ENCODE peak calls at places on chromosomes 13 and 19, in nine cellular contexts. One of them, this sample, is unnamed.
A peak's percentile ranks its signal among the peaks of the same experiment; 100 is the strongest.

GRCh38 chr19:51514866-51515481 is 13.4 kb upstream of the SIGLEC12 start:
- DNase-seq in AG04449: peak; percentile 1
- DNase-seq in EH: peak; percentile 52
- DNase-seq in activated T-cell treated with anti-CD3 and anti-CD28 coated beads, Interleukin-2, amount 50 U/mL, for 1 hour: no peak
- DNase-seq in hepatocyte: peak; percentile 65
- DNase-seq in NCI-H774: peak; percentile 26
- DNase-seq in fibroblast of mammary gland: peak; percentile 57
- DNase-seq in RWPE1: peak; percentile 44
- DNase-seq in fibroblast of the aortic adventitia: peak; percentile 69
- DNase-seq in this sample: no peak

GRCh38 chr13:112849500-112849899 is 119.5 kb upstream of the MCF2L start:
- DNase-seq in AG04449: no peak
- DNase-seq in EH: peak; percentile 5
- DNase-seq in activated T-cell treated with anti-CD3 and anti-CD28 coated beads, Interleukin-2, amount 50 U/mL, for 1 hour: no peak
- DNase-seq in hepatocyte: no peak
- DNase-seq in NCI-H774: peak; percentile 99
- DNase-seq in fibroblast of mammary gland: peak; percentile 10
- DNase-seq in RWPE1: no peak
- DNase-seq in fibroblast of the aortic adventitia: no peak
- DNase-seq in this sample: no peak

GRCh38 chr13:37681295-37682032 is 82.9 kb upstream of the POSTN start:
- DNase-seq in AG04449: peak; percentile 69
- DNase-seq in EH: peak; percentile 92
- DNase-seq in activated T-cell treated with anti-CD3 and anti-CD28 coated beads, Interleukin-2, amount 50 U/mL, for 1 hour: no peak
- DNase-seq in hepatocyte: no peak
- DNase-seq in NCI-H774: no peak
- DNase-seq in fibroblast of mammary gland: peak; percentile 87
- DNase-seq in RWPE1: no peak
- DNase-seq in fibroblast of the aortic adventitia: peak; percentile 66
- DNase-seq in this sample: no peak

GRCh38 chr19:7925171-7925837 is 631 bp downstream of the CTXN1 start:
- DNase-seq in AG04449: no peak
- DNase-seq in EH: peak; percentile 83
- DNase-seq in activated T-cell treated with anti-CD3 and anti-CD28 coated beads, Interleukin-2, amount 50 U/mL, for 1 hour: peak; percentile 81
- DNase-seq in hepatocyte: peak; percentile 94
- DNase-seq in NCI-H774: peak; percentile 34
- DNase-seq in fibroblast of mammary gland: peak; percentile 67
- DNase-seq in RWPE1: peak; percentile 53
- DNase-seq in fibroblast of the aortic adventitia: peak; percentile 68
- DNase-seq in this sample: peak; percentile 91

GRCh38 chr13:47661076-47661475 is 340.0 kb downstream of the SUCLA2 start:
- DNase-seq in AG04449: peak; percentile 53
- DNase-seq in EH: peak; percentile 91
- DNase-seq in activated T-cell treated with anti-CD3 and anti-CD28 coated beads, Interleukin-2, amount 50 U/mL, for 1 hour: no peak
- DNase-seq in hepatocyte: no peak
- DNase-seq in NCI-H774: no peak
- DNase-seq in fibroblast of mammary gland: peak; percentile 99
- DNase-seq in RWPE1: peak; percentile 27
- DNase-seq in fibroblast of the aortic adventitia: peak; percentile 69
- DNase-seq in this sample: no peak

GRCh38 chr19:35736913-35737886 is 5.1 kb downstream of the IGFLR1 start:
- DNase-seq in AG04449: no peak
- DNase-seq in EH: no peak
- DNase-seq in activated T-cell treated with anti-CD3 and anti-CD28 coated beads, Interleukin-2, amount 50 U/mL, for 1 hour: peak; percentile 35
- DNase-seq in hepatocyte: no peak
- DNase-seq in NCI-H774: no peak
- DNase-seq in fibroblast of mammary gland: no peak
- DNase-seq in RWPE1: no peak
- DNase-seq in fibroblast of the aortic adventitia: no peak
- DNase-seq in this sample: no peak

GRCh38 chr19:1360818-1361461 is 22.8 kb upstream of the NDUFS7 start:
- DNase-seq in AG04449: peak; percentile 37
- DNase-seq in EH: peak; percentile 90
- DNase-seq in activated T-cell treated with anti-CD3 and anti-CD28 coated beads, Interleukin-2, amount 50 U/mL, for 1 hour: no peak
- DNase-seq in hepatocyte: peak; percentile 37
- DNase-seq in NCI-H774: no peak
- DNase-seq in fibroblast of mammary gland: peak; percentile 90
- DNase-seq in RWPE1: no peak
- DNase-seq in fibroblast of the aortic adventitia: peak; percentile 85
- DNase-seq in this sample: no peak

GRCh38 chr19:15820646-15821045 is 5.2 kb upstream of the OR10H1 start:
- DNase-seq in AG04449: no peak
- DNase-seq in EH: no peak
- DNase-seq in activated T-cell treated with anti-CD3 and anti-CD28 coated beads, Interleukin-2, amount 50 U/mL, for 1 hour: no peak
- DNase-seq in hepatocyte: no peak
- DNase-seq in NCI-H774: no peak
- DNase-seq in fibroblast of mammary gland: no peak
- DNase-seq in RWPE1: no peak
- DNase-seq in fibroblast of the aortic adventitia: no peak
- DNase-seq in this sample: peak; percentile 42

GRCh38 chr19:32647361-32647760 is 27.6 kb downstream of the ANKRD27 start:
- DNase-seq in AG04449: no peak
- DNase-seq in EH: no peak
- DNase-seq in activated T-cell treated with anti-CD3 and anti-CD28 coated beads, Interleukin-2, amount 50 U/mL, for 1 hour: no peak
- DNase-seq in hepatocyte: no peak
- DNase-seq in NCI-H774: no peak
- DNase-seq in fibroblast of mammary gland: no peak
- DNase-seq in RWPE1: no peak
- DNase-seq in fibroblast of the aortic adventitia: no peak
- DNase-seq in this sample: no peak

This sample was measured in activated effector memory CD4-positive, alpha-beta T cell treated with anti-CD3 and anti-CD28 coated beads, Interleukin-2, amount 50 U/mL, for 16 hours.